ENCODE peak calls at places on chromosome 16, in five cellular contexts. L is A549, T is HepG2, S is K562, J is GM12878. C is an unnamed sample. For H3K4me1, the result is how much of the 10 kb centered on the place peaks cover.

GRCh38 chr16:30004811-30005242 is 6.0 kb downstream of the DOC2A start:
- DNase-seq in L (no peak), T (no peak), S (no peak), J (no peak), C (no peak)

GRCh38 chr16:3596101-3596861 is 15.1 kb downstream of the SLX4 start:
- DNase-seq in L (no peak), T (peak), S (no peak), J (no peak), C (no peak)

GRCh38 chr16:88703486-88704309 is 2.5 kb downstream of the RNF166 start:
- DNase-seq in L (no peak), T (no peak), S (no peak), J (no peak), C (no peak)

GRCh38 chr16:35725949-35726348 is 2266.5 kb downstream of the TP53TG3F start:
- DNase-seq in L (no peak), T (no peak), S (no peak), J (no peak), C (no peak)

GRCh38 chr16:78199325-78200022 is 100.0 kb downstream of the WWOX start:
- DNase-seq in L (no peak), T (peak), S (no peak), J (no peak), C (no peak)

GRCh38 chr16:89175280-89176146 is 4.0 kb downstream of the CDH15 start:
- DNase-seq in L (no peak), T (no peak), S (no peak), J (no peak), C (no peak)

GRCh38 chr16:2295056-2295798 is 27.3 kb upstream of the RNPS1 start:
- DNase-seq in L (no peak), T (no peak), S (no peak), J (peak), C (no peak)

GRCh38 chr16:2783581-2784375 is 3.6 kb downstream of the PRSS33 start:
- DNase-seq in L (no peak), T (no peak), S (no peak), J (no peak), C (no peak)

GRCh38 chr16:11144122-11144521 is 111.9 kb downstream of the SOCS1 start:
- DNase-seq in L (no peak), T (no peak), S (no peak), J (no peak), C (no peak)
- H3K4me1 ChIP-seq in L (under half), T (under half), S (under half), J (under half), C (under half)

GRCh38 chr16:52071101-52071500 is 475.8 kb downstream of the TOX3 start:
- DNase-seq in L (no peak), T (no peak), S (no peak), J (no peak), C (no peak)

GRCh38 chr16:52066951-52067350 is 480.0 kb downstream of the TOX3 start:
- DNase-seq in L (no peak), T (no peak), S (no peak), J (no peak), C (no peak)

GRCh38 chr16:52068447-52069074 is 478.4 kb downstream of the TOX3 start:
- DNase-seq in L (peak), T (peak), S (no peak), J (no peak), C (peak)

GRCh38 chr16:52070341-52071057 is 476.4 kb downstream of the TOX3 start:
- DNase-seq in L (no peak), T (no peak), S (no peak), J (no peak), C (no peak)

DNA sequence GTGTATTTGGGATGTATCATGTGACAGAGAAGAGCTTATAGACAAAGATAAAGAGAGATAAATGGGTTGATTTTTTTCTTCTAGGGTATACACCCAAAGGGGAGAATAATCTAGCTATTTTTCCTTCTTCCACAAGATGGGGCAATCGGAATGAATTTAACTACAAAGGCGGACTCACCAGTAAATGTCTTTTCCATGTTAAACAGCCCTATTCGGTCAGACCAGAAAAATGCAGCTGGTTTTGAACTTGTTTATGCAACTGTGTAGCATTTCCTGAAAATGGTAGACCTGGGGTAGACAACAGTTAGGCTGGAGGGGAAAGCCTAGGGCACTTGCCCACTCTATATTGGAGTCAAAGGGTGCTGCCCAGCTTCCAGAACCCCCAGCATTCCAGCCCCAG is 477.1 kb downstream of the TOX3 start:
- DNase-seq in L (peak), T (peak), S (no peak), J (no peak), C (peak)
- TF ChIP-seq JUNB in L (no peak), T (no peak), S (no peak), J (no peak), C (no peak)

GRCh38 chr16:86924537-86924936 is 346.2 kb downstream of the FOXL1 start:
- DNase-seq in L (peak), T (no peak), S (no peak), J (no peak), C (no peak)
- H3K4me1 ChIP-seq in L (under half), T (under half), S (under half), J (under half), C (under half)

GRCh38 chr16:87457724-87458423 is 35.0 kb downstream of the ZCCHC14 start:
- DNase-seq in L (peak), T (no peak), S (no peak), J (peak), C (no peak)
- TF ChIP-seq JUNB in L (peak), T (no peak), S (no peak), J (no peak), C (no peak)

GRCh38 chr16:54062361-54063346 is 223.9 kb downstream of the IRX3 start:
- DNase-seq in L (no peak), T (no peak), S (no peak), J (no peak), C (peak)

GRCh38 chr16:54063374-54063773 is 223.2 kb downstream of the IRX3 start:
- DNase-seq in L (no peak), T (no peak), S (no peak), J (no peak), C (no peak)

GRCh38 chr16:54060599-54061355 is 225.8 kb downstream of the IRX3 start:
- DNase-seq in L (no peak), T (no peak), S (no peak), J (no peak), C (no peak)

GRCh38 chr16:54059319-54059718 is 227.3 kb downstream of the IRX3 start:
- DNase-seq in L (no peak), T (no peak), S (no peak), J (no peak), C (no peak)

GRCh38 chr16:54061454-54061853 is 225.1 kb downstream of the IRX3 start:
- DNase-seq in L (no peak), T (no peak), S (no peak), J (no peak), C (no peak)
- H3K4me1 ChIP-seq in L (under half), T (under half), S (under half), J (under half), C (under half)

DNA sequence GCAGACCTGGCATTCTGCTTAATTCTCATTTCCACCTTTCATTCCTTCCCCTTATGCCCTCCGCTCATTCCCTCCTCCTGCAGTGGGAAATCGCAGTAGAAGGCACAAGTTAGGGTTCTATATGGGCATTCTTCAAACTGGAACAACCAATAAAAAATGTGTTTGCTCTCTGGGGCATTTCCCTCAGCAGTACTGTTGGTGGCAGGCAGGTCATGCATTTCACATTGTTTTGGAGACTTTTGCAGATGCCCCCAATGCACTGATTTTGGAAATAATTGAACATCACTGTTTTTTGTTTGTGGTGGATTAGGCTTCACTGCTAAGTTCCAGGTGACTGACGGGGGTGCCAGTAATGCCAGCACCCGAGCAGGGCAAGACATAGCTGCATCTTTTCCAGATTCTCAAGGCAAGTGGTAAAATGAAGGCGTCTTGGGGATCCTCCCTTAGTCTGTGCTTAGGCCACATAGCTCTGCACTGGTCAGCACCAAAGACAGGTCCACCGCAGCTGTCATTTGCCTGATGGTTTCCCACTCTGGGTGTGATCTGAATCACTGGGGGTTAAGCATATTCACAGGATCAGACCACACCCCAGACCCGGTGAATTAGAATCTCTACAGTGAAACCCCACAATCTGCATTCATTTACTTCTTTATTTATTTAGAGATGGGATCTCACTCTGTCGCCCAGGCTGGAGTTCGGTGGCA is 304.5 kb downstream of the CPPED1 start:
- DNase-seq in L (no peak), T (no peak), S (no peak), J (no peak), C (no peak)
- TF ChIP-seq JUNB in L (no peak), T (no peak), S (no peak), J (no peak), C (no peak)

GRCh38 chr16:57133101-57133500 is 40.7 kb downstream of the CPNE2 start:
- DNase-seq in L (no peak), T (no peak), S (no peak), J (no peak), C (no peak)

GRCh38 chr16:57137043-57137442 is 44.7 kb downstream of the CPNE2 start:
- DNase-seq in L (no peak), T (no peak), S (no peak), J (no peak), C (no peak)

GRCh38 chr16:57133911-57134310 is 41.5 kb downstream of the CPNE2 start:
- DNase-seq in L (no peak), T (no peak), S (no peak), J (no peak), C (no peak)

GRCh38 chr16:57132470-57132869 is 40.1 kb downstream of the CPNE2 start:
- DNase-seq in L (no peak), T (peak), S (no peak), J (no peak), C (no peak)

DNA sequence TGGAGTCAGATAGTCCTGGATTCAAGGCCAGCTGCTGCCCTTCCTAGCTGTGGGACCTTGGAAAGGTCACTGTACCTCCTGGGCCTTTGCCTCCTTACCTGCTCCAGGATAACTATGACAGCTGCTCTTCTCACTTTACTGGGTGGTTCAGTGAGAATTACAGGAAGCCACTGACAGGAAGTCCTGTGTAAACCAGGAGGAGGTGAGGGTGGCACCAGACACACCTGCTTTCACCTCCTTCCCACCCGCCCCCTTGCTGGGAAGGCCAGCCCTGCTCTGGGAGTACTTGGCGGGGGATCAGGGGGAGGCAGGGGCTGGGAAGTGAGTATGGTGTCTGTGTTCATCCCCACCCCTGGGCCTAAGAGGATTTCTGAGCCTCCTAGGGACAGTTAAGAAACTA is 42.6 kb downstream of the CPNE2 start:
- DNase-seq in L (no peak), T (no peak), S (no peak), J (no peak), C (no peak)
- H3K4me1 ChIP-seq in L (under half), T (under half), S (under half), J (under half), C (under half)